ENCODE peak calls at places on chromosomes 6 and 20, in six cellular contexts. G is mesothelial cell of epicardium, I is left ventricle myocardium inferior, X is endothelial cell, N is fibroblast of mammary gland, C is Caco-2. O is an unnamed sample.

GRCh38 chr20:36149469-36149868 is 5.1 kb upstream of the EPB41L1 start:
- DNase-seq in G (no peak), I (peak; percentile 77), X (no peak), N (no peak), C (no peak), O (no peak)

GRCh38 chr6:95133578-95133977 is 443.8 kb upstream of the MANEA start:
- DNase-seq in G (no peak), I (no peak), X (peak; percentile 6), N (no peak), C (no peak), O (no peak)

GRCh38 chr6:42434237-42434636 is 17.5 kb downstream of the TRERF1 start:
- DNase-seq in G (no peak), I (no peak), X (no peak), N (no peak), C (no peak), O (no peak)

GRCh38 chr6:11263185-11263817 is 30.8 kb upstream of the NEDD9 start:
- DNase-seq in G (no peak), I (peak; percentile 56), X (no peak), N (peak; percentile 83), C (peak; percentile 83), O (no peak)

GRCh38 chr6:83890520-83890919 is 31.0 kb downstream of the CYB5R4 start:
- DNase-seq in G (no peak), I (no peak), X (no peak), N (no peak), C (no peak), O (no peak)

GRCh38 chr6:88730602-88731001 is 232.8 kb downstream of the RNGTT start:
- DNase-seq in G (no peak), I (no peak), X (no peak), N (peak; percentile 36), C (no peak), O (no peak)

GRCh38 chr20:38604873-38605303 is 3.3 kb downstream of the ARHGAP40 start:
- DNase-seq in G (no peak), I (no peak), X (no peak), N (peak; percentile 44), C (no peak), O (no peak)

GRCh38 chr6:11349880-11350279 is 117.4 kb upstream of the NEDD9 start:
- DNase-seq in G (no peak), I (no peak), X (no peak), N (no peak), C (no peak), O (no peak)

GRCh38 chr6:90678049-90678779 is 91.3 kb upstream of the MAP3K7 start:
- DNase-seq in G (no peak), I (no peak), X (no peak), N (no peak), C (no peak), O (no peak)

GRCh38 chr6:106387875-106388274 is 27.4 kb downstream of the CRYBG1 start:
- DNase-seq in G (no peak), I (no peak), X (no peak), N (no peak), C (no peak), O (no peak)

GRCh38 chr20:21099653-21100589 is 6.2 kb downstream of the LINC00237 start:
- DNase-seq in G (no peak), I (peak; percentile 40), X (peak; percentile 67), N (no peak), C (peak; percentile 78), O (no peak)

GRCh38 chr20:51014797-51015722 is 7.8 kb downstream of the KCNG1 start:
- DNase-seq in G (peak; percentile 80), I (no peak), X (peak; percentile 85), N (peak; percentile 69), C (peak; percentile 77), O (no peak)

GRCh38 chr6:15374119-15374518 is 128.2 kb downstream of the JARID2 start:
- DNase-seq in G (no peak), I (no peak), X (no peak), N (no peak), C (no peak), O (no peak)

GRCh38 chr6:112432853-112433252 is 85.7 kb downstream of the RFPL4B start:
- DNase-seq in G (no peak), I (no peak), X (no peak), N (no peak), C (no peak), O (no peak)

DNA sequence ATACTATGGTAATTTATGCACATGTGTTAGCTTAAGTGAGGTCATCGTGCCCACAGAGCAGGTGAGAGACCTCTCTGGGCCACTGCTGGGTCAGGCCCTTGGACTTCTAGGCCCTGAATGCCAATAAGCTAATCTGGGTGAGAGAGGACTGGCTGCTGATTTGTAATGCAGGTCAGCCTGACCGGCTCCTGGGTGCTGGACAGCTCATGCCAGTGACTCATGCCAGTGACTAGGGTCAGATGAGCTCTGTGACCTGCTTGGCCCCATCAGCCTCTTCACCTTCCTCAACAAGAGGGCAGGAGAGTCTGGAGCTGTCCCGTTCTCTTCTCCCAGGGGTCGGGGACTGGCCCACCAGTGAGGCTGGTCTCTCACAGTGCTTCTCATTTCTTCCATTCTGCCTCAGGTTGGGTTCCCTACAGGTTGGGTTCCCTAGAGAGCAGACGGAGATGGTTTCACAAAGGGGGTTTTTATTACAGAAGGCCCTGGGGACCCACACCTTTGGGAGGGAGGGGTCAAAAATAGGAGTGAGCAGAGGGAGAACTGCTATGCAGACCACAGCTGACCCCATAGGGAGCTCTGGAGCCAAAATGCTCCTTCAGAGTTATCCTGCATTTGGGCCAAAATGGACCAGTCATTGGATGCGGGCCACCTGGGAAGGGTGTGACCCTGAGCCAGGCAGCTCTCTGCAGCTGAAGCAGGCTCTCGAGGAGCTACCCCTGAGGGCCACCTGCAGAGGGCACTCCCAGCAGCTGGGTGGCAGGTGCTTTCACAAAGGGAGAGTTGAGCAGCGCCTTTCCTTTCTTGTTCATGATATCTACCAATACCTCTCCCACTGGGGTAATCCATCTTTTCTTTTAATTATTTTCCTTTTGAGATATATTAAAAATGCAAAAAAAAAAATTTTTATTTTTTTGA is 2.2 kb upstream of the OXT start:
- DNase-seq in G (no peak), I (no peak), X (no peak), N (peak; percentile 72), C (no peak), O (no peak)
- TF ChIP-seq CTCF in G (no peak), I (peak; percentile 42), X (no peak), N (no peak), C (peak; percentile 29), O (no peak)

DNA sequence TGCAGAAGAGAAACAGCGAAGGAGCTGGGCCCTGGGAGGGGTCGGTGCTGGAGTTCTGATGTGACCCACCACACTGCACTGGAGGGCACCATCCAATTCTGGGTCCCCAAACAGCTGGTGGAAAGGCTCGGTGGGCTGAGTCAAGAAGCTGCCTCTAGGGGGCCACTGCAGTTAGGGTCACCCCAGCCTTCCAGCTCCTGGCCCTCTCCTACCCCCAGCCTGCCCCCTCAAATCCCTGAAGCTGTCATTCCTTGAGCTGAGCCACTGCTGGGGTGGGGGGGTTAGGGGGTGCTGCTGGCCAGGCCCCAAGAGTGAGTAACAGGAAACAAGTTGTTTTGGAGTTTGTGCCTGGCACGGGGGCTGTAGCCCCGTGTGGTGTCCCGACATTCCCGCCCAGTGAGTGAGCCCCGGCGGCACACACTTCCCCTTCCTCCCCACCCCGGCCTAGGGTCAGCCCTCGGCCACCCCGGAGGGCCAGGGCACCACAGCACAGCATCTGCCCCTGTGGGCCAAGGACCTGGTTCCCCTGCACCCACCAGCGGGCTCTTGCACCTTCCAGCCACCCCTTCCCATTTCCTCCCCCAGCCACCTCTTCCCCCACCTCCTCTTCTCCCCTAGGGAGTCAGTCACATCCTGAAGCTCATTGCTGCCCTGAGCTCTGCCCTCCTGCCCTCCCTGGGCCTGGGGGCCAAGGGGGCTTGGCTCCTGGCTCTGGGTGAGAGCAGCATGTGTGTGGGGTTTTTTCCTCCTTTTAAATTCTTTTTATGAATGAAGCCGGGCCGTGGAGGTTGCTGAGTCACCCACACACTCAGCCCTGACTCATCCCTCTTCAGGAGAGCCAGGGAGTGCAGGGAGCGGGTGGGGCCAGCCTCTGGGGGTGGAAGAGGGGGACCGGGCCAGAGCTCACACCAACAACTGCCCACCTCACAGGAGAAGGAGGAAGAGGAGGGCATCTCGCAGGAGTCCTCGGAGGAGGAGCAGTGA is 4.6 kb downstream of the SMIM29 start:
- DNase-seq in G (no peak), I (no peak), X (no peak), N (peak; percentile 97), C (no peak), O (peak; percentile 80)
- TF ChIP-seq CTCF in G (peak; percentile 22), I (no peak), X (peak; percentile 49), N (peak; percentile 35), C (peak; percentile 37), O (no peak)

GRCh38 chr6:137743493-137743892 is 123.6 kb upstream of the TNFAIP3 start:
- DNase-seq in G (no peak), I (no peak), X (no peak), N (no peak), C (no peak), O (no peak)

GRCh38 chr6:137744877-137745276 is 122.2 kb upstream of the TNFAIP3 start:
- DNase-seq in G (no peak), I (no peak), X (no peak), N (no peak), C (no peak), O (no peak)

GRCh38 chr6:137746264-137746663 is 120.8 kb upstream of the TNFAIP3 start:
- DNase-seq in G (no peak), I (no peak), X (no peak), N (no peak), C (no peak), O (no peak)

GRCh38 chr6:137740967-137741761 is 125.9 kb upstream of the TNFAIP3 start:
- DNase-seq in G (no peak), I (no peak), X (no peak), N (no peak), C (no peak), O (no peak)

GRCh38 chr6:137745321-137745720 is 121.7 kb upstream of the TNFAIP3 start:
- DNase-seq in G (no peak), I (no peak), X (no peak), N (peak; percentile 44), C (no peak), O (no peak)
- TF ChIP-seq CTCF in G (no peak), I (no peak), X (no peak), N (no peak), C (no peak), O (no peak)

DNA sequence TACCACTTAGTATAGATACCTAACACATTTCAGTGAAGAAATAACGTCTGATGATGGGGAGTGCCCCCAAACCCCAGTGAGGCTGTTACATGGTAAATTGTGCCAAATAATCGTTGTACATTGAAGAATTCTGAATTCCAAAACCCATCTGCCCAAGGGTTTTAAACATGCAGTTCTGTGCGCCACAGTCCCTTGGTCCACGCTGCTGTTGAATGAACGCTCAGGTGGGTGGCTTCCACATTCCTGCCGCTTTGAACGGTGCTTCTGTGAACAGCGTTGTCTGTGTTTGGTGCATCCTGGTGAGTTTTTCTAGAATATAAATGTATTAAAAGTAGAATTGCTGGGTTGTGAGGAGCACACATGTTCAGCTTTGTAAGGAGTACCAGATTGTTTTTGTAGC is 2.9 kb downstream of the GID8 start:
- DNase-seq in G (no peak), I (no peak), X (no peak), N (no peak), C (no peak), O (no peak)
- TF ChIP-seq CTCF in G (no peak), I (no peak), X (no peak), N (no peak), C (no peak), O (no peak)

DNA sequence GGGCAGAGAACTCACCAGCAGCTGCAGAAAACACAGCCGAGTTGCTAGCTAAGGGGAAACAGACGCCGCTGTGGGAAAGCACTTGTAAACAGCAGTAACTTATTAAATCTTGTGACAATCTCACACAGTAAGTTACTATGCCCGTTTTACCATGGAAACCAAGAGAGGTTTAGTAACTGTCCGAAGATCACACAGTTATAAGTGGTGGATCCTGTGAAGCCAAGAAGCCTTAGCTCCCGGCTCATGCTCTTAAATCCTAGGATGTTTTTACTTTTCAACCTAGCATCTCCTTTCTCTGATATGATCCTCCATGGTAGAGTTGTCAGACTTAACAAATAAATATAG is 1.5 kb upstream of the SULF2 start:
- DNase-seq in G (no peak), I (no peak), X (no peak), N (no peak), C (no peak), O (no peak)
- TF ChIP-seq CTCF in G (no peak), I (no peak), X (peak; percentile 6), N (no peak), C (no peak), O (no peak)